ENCODE peak calls at places on chromosomes 16 and 17, in five cellular contexts. W is Peyer's patch, K is heart right ventricle, J is cardiac muscle cell, E is ovary. Q is an unnamed sample.

GRCh38 chr17:40903129-40903847 is 18.2 kb upstream of the KRT20 start:
- DNase-seq in W (peak), K (no peak), J (no peak), E (no peak), Q (no peak)

GRCh38 chr16:47053895-47054294 is 80.4 kb upstream of the DNAJA2 start:
- DNase-seq in W (no peak), K (no peak), J (no peak), E (no peak), Q (no peak)

GRCh38 chr17:66272699-66273390 is 29.6 kb upstream of the PRKCA start:
- DNase-seq in W (no peak), K (no peak), J (no peak), E (no peak), Q (no peak)

GRCh38 chr17:39092672-39093250 is 58.7 kb downstream of the PLXDC1 start:
- DNase-seq in W (no peak), K (no peak), J (no peak), E (no peak), Q (no peak)

GRCh38 chr17:43907425-43907981 is at the start of gene MPP2:
- DNase-seq in W (peak), K (peak), J (peak), E (peak), Q (peak)

GRCh38 chr17:10125761-10126553 is 72.4 kb downstream of the GAS7 start:
- DNase-seq in W (no peak), K (no peak), J (no peak), E (no peak), Q (no peak)

GRCh38 chr16:13402601-13403000 is 501.2 kb downstream of the SHISA9 start:
- DNase-seq in W (no peak), K (no peak), J (no peak), E (no peak), Q (no peak)

GRCh38 chr17:75876190-75876937 is 2.0 kb downstream of the TRIM47 start:
- DNase-seq in W (peak), K (no peak), J (no peak), E (no peak), Q (peak)

GRCh38 chr16:89720520-89720858 is 209 bp downstream of the VPS9D1 start:
- DNase-seq in W (peak), K (peak), J (peak), E (peak), Q (peak)

GRCh38 chr17:39239640-39240314 is 14.0 kb upstream of the STAC2 start:
- DNase-seq in W (peak), K (no peak), J (peak), E (no peak), Q (peak)

GRCh38 chr16:79451196-79451816 is 149.2 kb downstream of the MAF start:
- DNase-seq in W (no peak), K (no peak), J (no peak), E (no peak), Q (no peak)

GRCh38 chr17:78759969-78760352 is 22.1 kb downstream of the CYTH1 start:
- DNase-seq in W (no peak), K (no peak), J (no peak), E (no peak), Q (no peak)

GRCh38 chr17:21689604-21690003 is 2.7 kb upstream of the KCNJ18 start:
- DNase-seq in W (no peak), K (no peak), J (no peak), E (peak), Q (no peak)

GRCh38 chr17:68697850-68698313 is 96.7 kb upstream of the FAM20A start:
- DNase-seq in W (peak), K (no peak), J (no peak), E (no peak), Q (no peak)

GRCh38 chr17:63827002-63827800 is at the start of the genes FTSJ3 and PSMC5:
- DNase-seq in W (peak), K (peak), J (peak), E (peak), Q (peak)

GRCh38 chr17:48894886-48895285 is 2.3 kb downstream of the ATP5MC1 start:
- DNase-seq in W (no peak), K (no peak), J (no peak), E (no peak), Q (no peak)

GRCh38 chr17:50534222-50534978 is 1.9 kb downstream of the EPN3 start:
- DNase-seq in W (peak), K (no peak), J (no peak), E (no peak), Q (no peak)
- TF ChIP-seq CTCF in W (peak), K (peak), J (peak), E (peak), Q (peak)

GRCh38 chr17:42460371-42460770 is 1.7 kb downstream of the ATP6V0A1 start:
- DNase-seq in W (no peak), K (no peak), J (no peak), E (no peak), Q (no peak)

GRCh38 chr17:42459983-42460300 is 1.3 kb downstream of the ATP6V0A1 start:
- DNase-seq in W (no peak), K (no peak), J (peak), E (no peak), Q (no peak)

GRCh38 chr17:42458497-42459255 is at the start of gene ATP6V0A1:
- DNase-seq in W (peak), K (peak), J (peak), E (peak), Q (peak)

GRCh38 chr17:42457107-42457787 is 1.4 kb upstream of the ATP6V0A1 start:
- DNase-seq in W (no peak), K (no peak), J (no peak), E (no peak), Q (no peak)

GRCh38 chr17:42459256-42459982 is 741 bp downstream of the ATP6V0A1 start:
- DNase-seq in W (peak), K (peak), J (peak), E (peak), Q (peak)
- TF ChIP-seq CTCF in W (peak), K (peak), J (peak), E (peak), Q (no peak)

GRCh38 chr16:67936124-67936875 is at the start of gene PSMB10:
- DNase-seq in W (no peak), K (peak), J (peak), E (peak), Q (peak)
- TF ChIP-seq CTCF in W (no peak), K (no peak), J (no peak), E (no peak), Q (no peak)

DNA sequence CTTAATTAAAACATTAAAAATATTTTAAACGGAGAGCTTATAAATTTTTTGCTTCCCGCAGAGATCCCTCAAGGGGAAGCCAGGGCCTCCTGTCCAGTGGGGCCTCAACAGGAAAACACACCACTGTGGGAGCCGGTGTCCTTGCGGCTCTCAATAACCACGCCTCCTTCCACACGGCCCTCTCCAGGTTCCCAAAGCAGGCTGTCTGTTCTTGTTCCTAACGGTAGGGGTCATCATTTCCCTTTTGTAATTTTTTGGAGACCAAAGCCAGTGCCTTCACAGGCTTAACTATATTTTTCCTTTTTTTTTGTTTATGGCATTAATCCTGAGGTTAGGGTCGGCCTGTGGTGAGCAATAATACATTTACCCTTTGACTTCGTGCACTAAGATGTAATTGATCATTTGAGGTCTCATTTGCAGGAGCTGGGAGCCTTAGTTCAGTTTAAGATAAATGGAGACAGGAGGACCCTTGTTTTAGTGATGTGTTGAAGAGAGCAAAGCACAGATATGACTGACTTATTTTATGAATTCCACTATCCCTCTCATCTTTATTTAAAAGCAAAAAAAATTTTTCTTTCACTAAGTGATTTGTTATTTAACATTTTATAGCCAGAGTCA is 77.5 kb upstream of the N4BP1 start:
- DNase-seq in W (peak), K (peak), J (peak), E (peak), Q (peak)
- TF ChIP-seq CTCF in W (peak), K (peak), J (peak), E (peak), Q (peak)

GRCh38 chr16:23302045-23302956 is at the start of gene SCNN1B:
- DNase-seq in W (peak), K (no peak), J (peak), E (no peak), Q (peak)
- TF ChIP-seq CTCF in W (no peak), K (no peak), J (no peak), E (no peak), Q (no peak)

GRCh38 chr17:57604771-57605733 is 140.0 kb downstream of the CCDC182 start:
- DNase-seq in W (peak), K (peak), J (peak), E (peak), Q (no peak)
- TF ChIP-seq CTCF in W (no peak), K (no peak), J (no peak), E (peak), Q (no peak)

DNA sequence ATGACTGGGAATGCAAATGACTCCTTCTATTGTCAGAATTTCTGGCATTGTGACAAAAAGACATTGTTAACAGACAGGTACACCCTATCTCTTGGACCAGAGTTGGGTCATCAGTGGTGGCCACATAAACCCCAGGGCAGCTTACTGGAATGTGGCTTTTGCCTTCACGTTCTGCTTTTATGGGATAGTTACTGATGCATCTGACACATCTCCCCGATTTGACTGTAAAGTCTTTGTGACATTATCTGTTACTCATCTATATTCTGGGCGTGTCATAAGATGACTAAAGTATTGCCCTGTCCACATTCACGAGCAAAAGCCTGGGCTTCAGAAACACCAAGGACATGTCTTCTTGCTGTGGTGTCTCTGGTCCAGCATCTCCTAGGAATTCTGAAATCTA is 18.7 kb upstream of the AQP8 start:
- DNase-seq in W (no peak), K (no peak), J (no peak), E (no peak), Q (no peak)
- TF ChIP-seq CTCF in W (no peak), K (no peak), J (no peak), E (no peak), Q (no peak)

DNA sequence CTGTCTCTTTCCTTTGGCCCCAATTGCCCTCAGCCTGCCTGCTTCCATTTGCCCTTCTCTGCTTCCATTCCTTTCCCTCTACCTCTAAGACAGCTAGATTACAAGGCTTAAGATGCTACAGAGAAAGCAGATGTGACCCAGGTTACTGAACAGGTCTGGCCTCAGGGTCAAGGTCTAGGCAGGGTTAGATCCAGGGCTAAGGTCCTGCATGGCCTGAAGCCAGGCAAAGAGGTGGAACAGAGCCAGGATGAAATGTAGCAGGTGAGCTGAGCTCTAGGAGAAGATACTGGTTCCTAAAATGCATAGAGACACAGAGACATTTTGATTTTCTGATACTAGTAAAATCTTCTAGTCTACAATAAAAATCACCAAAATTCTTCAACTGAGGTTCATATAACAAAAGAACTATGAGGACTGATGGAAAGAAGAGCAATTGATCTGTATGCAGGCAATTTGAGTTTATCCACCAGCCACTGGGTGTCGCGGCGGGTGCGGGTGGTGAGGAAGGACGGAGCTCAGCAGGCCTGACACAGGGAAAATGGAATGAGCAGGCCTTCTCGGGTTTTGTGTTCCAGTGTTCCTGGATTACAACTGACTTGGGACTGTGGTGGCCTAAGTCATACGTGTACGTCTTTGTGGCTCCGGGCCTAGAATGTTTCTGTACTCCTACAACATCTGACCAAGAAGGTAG is 95.9 kb downstream of the MYH10 start:
- DNase-seq in W (no peak), K (no peak), J (no peak), E (no peak), Q (no peak)
- TF ChIP-seq CTCF in W (no peak), K (no peak), J (no peak), E (no peak), Q (no peak)

DNA sequence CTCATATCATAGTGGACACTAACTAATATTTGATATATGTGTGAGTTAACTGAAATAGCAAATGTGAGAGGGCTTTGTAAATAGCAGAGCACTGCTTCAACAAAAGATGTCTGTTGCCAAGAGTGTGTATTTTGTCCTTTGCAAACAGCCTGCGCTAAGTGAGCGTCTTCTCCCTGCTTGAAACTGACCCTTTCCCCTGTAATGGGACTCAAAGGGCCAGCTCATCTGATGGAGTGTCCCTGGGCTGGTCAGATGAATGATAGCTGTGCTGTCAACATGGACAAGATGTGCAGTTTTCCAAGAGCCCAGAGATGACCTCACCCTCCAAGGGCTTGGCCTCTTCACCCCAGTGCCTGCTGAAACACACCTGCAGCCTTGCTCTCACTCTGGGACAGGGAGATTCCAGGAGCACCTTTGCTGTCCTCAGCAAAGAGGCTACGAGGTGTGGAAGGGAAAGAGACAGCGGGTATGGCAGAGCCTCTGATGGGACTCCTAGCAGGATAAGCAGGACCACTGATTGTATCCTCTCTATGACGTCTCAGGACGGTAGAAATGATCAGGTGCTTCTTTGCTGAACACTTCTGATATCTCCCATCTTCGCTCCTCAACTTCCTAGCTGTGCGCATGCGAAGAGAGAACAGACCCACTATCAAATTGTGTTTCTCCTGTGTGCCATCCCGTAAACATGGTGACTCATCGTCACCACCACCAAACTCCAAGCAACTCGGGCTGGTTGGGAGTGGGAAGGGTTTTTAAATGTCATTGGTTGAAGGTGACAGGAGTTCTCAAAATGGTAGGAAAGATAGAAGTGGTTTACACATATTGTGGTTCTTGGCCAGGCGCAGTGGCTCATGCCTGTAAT is 35.8 kb upstream of the TBX2 start:
- DNase-seq in W (no peak), K (no peak), J (no peak), E (no peak), Q (no peak)
- TF ChIP-seq CTCF in W (no peak), K (no peak), J (no peak), E (no peak), Q (no peak)